ENCODE peak calls at places on chromosomes 7 and 10, in ten cellular contexts. O, X, D, Y, I, U, A, Z, J and P are unnamed samples.
A peak's percentile ranks its signal among the peaks of the same experiment; 100 is the strongest.

GRCh38 chr7:25864943-25865633 is 286.9 kb upstream of the NFE2L3 start:
- DNase-seq in O (no peak), X (no peak), D (no peak), Y (no peak), I (no peak), U (no peak), A (no peak), Z (no peak), J (no peak), P (no peak)

GRCh38 chr7:100835903-100836811 is 8.8 kb upstream of the EPHB4 start:
- DNase-seq in O (peak; percentile 62), X (no peak), D (peak; percentile 91), Y (no peak), I (no peak), U (no peak), A (peak; percentile 65), Z (peak; percentile 73), J (no peak), P (no peak)

GRCh38 chr10:12849351-12850181 is 151.9 kb downstream of the CCDC3 start:
- DNase-seq in O (no peak), X (no peak), D (no peak), Y (peak; percentile 2), I (no peak), U (no peak), A (no peak), Z (no peak), J (no peak), P (no peak)

GRCh38 chr10:113775681-113776294 is 24.3 kb downstream of the PLEKHS1 start:
- DNase-seq in O (no peak), X (no peak), D (no peak), Y (no peak), I (no peak), U (no peak), A (no peak), Z (no peak), J (no peak), P (no peak)

GRCh38 chr7:64872809-64873500 is 30.1 kb upstream of the ZNF273 start:
- DNase-seq in O (no peak), X (no peak), D (no peak), Y (no peak), I (no peak), U (no peak), A (no peak), Z (no peak), J (no peak), P (peak; percentile 25)

GRCh38 chr7:95798401-95798930 is 26.1 kb downstream of the DYNC1I1 start:
- DNase-seq in O (no peak), X (no peak), D (no peak), Y (peak; percentile 1), I (no peak), U (no peak), A (no peak), Z (no peak), J (no peak), P (no peak)

GRCh38 chr10:44650576-44651394 is 260.4 kb upstream of the TMEM72 start:
- DNase-seq in O (no peak), X (no peak), D (no peak), Y (peak; percentile 56), I (no peak), U (no peak), A (no peak), Z (no peak), J (no peak), P (no peak)

GRCh38 chr10:119693262-119693957 is 32.4 kb upstream of the INPP5F start:
- DNase-seq in O (no peak), X (no peak), D (no peak), Y (no peak), I (no peak), U (no peak), A (no peak), Z (no peak), J (no peak), P (no peak)

GRCh38 chr7:41472427-41473125 is 230.3 kb downstream of the INHBA start:
- DNase-seq in O (no peak), X (no peak), D (no peak), Y (peak; percentile 54), I (no peak), U (no peak), A (no peak), Z (no peak), J (no peak), P (no peak)

GRCh38 chr10:44393834-44394547 is 9.1 kb upstream of the CXCL12 start:
- DNase-seq in O (no peak), X (no peak), D (no peak), Y (no peak), I (no peak), U (no peak), A (no peak), Z (no peak), J (no peak), P (peak; percentile 49)

GRCh38 chr10:95415631-95416031 is 124.8 kb upstream of the PDLIM1 start:
- DNase-seq in O (peak; percentile 89), X (no peak), D (no peak), Y (no peak), I (no peak), U (no peak), A (no peak), Z (no peak), J (no peak), P (no peak)

DNA sequence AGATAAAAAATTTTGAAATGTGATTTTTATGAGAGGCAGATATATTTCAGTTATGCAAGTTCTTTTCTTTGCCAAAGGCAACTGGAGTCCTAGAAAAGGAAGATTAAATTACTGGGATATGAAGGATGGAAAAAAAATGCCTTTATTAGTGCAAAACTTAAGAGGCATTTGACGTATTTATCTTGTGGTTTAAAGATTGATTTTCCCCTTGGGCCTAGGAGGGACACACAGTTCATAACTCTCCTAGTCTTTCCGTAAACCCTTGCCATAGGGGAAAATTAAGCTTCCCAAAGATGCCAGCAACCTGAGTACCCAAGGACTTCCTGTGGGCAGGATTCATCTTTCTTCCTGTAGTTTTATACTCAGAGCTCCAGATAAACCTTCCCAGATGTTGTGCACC is 3.2 kb upstream of the STEAP4 start:
- DNase-seq in O (no peak), X (no peak), D (no peak), Y (peak; percentile 85), I (no peak), U (no peak), A (no peak), Z (no peak), J (no peak), P (no peak)
- TF ChIP-seq CTCF in O (no peak), X (no peak), D (no peak), Y (no peak), I (no peak), U (no peak), A (no peak), Z (no peak), J (no peak), P (no peak)

DNA sequence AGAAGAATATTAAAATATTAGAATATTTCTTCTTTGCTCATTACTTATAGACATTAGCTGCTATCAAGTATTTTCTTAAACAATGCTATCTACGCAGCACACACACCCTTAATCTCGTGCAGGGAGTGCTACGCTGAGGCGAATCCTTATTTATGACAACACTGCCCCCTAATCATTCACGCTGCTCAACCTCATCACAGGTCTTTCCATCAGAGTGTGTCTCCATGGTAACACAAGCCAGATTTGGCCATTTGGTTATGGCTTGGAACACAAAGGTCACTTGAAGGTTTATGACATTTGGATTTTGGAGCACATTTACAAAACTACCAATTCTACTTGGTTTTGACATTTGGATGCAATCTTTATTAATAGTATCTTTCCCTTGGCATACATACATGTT is 45.4 kb upstream of the MYO3A start:
- DNase-seq in O (no peak), X (no peak), D (no peak), Y (no peak), I (no peak), U (no peak), A (no peak), Z (no peak), J (no peak), P (no peak)
- TF ChIP-seq CTCF in O (no peak), X (no peak), D (no peak), Y (no peak), I (no peak), U (no peak), A (no peak), Z (no peak), J (no peak), P (no peak)

DNA sequence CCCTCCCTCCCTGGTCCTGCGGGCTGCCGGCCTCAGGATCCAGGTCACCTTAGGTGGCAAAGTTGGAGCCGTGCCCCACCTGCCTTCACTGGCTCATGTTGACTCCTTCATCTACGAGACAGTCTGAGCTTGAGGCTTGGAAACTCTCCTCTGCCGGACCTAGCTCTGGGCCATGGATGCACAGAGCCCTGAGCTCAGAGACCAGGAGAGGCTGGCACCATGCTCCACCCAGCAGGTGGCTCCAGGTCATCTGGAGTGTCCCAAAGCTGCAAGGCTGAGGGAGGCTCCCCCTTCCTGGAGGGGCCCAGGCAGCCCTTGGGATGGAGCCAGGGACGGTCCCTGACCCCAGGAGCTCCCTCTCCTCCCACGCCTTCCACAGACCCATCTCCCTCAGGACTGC is 81.3 kb downstream of the PDGFA start:
- DNase-seq in O (no peak), X (no peak), D (no peak), Y (no peak), I (no peak), U (no peak), A (no peak), Z (no peak), J (no peak), P (no peak)
- TF ChIP-seq CTCF in O (no peak), X (no peak), D (no peak), Y (no peak), I (no peak), U (no peak), A (no peak), Z (no peak), J (no peak), P (no peak)

DNA sequence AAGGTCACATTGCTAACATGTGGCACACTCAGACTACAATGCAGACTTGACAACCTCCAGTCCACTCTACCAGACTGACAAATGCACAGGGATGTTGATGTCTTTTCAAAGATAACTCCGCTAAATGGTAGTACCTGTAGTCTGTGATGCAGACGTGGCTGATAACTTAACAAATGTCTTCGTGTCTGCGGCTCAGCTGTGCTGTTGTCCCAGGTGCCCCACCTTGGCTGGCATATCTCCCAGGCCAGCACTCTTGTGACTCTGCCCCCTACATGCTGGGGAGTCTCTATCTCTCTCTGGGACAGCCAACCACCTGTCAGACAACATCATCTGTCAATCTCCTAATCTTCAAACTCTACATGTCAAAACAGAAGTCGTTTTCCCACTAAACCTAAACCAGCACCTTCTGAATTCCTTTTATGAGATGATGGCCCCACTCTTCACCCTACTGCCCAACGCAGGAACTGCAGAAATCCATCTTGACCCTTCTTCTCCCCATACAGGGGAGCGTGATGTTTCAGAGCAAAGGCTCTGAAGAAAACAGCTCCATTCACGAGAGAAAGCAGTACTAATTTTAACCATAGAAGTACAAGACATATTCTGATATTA is 156.4 kb downstream of the USP6NL start:
- DNase-seq in O (no peak), X (no peak), D (no peak), Y (no peak), I (no peak), U (no peak), A (no peak), Z (no peak), J (no peak), P (no peak)
- TF ChIP-seq CTCF in O (no peak), X (no peak), D (peak; percentile 24), Y (peak; percentile 28), I (no peak), U (peak; percentile 16), A (no peak), Z (no peak), J (no peak), P (peak; percentile 52)

GRCh38 chr7:152097330-152097729 is 71.9 kb downstream of the GALNT11 start:
- DNase-seq in O (no peak), X (no peak), D (no peak), Y (no peak), I (no peak), U (no peak), A (no peak), Z (no peak), J (no peak), P (no peak)
- TF ChIP-seq CTCF in O (no peak), X (no peak), D (no peak), Y (no peak), I (no peak), U (no peak), A (no peak), Z (no peak), J (no peak), P (no peak)